ENCODE peak calls at places on chromosomes 4 and X, in five cellular contexts. H, I, G, M and W are unnamed samples.

GRCh38 chrX:79268788-79269187 is 98.3 kb downstream of the ITM2A start:
- DNase-seq in H (no peak), I (no peak), G (no peak), M (no peak), W (no peak)

GRCh38 chr4:139223682-139224317 is 46.8 kb upstream of the ELF2 start:
- DNase-seq in H (no peak), I (peak), G (no peak), M (no peak), W (no peak)

GRCh38 chr4:101782546-101782945 is 8.0 kb upstream of the BANK1 start:
- DNase-seq in H (no peak), I (no peak), G (no peak), M (no peak), W (no peak)

GRCh38 chrX:98548550-98548949 is 1664.8 kb downstream of the RPA4 start:
- DNase-seq in H (no peak), I (no peak), G (no peak), M (no peak), W (no peak)

GRCh38 chr4:175090116-175090515 is 172.0 kb downstream of the ADAM29 start:
- DNase-seq in H (no peak), I (no peak), G (no peak), M (no peak), W (no peak)

GRCh38 chrX:151488677-151489076 is 74.8 kb upstream of the PASD1 start:
- DNase-seq in H (peak), I (no peak), G (no peak), M (no peak), W (no peak)

GRCh38 chr4:54553001-54553400 is 104.8 kb upstream of the KIT start:
- DNase-seq in H (no peak), I (no peak), G (no peak), M (no peak), W (no peak)

GRCh38 chrX:153469811-153470410 is 465 bp downstream of the HAUS7 start:
- DNase-seq in H (no peak), I (no peak), G (no peak), M (no peak), W (no peak)

GRCh38 chr4:3376266-3376665 is 65.5 kb upstream of the HGFAC start:
- DNase-seq in H (no peak), I (no peak), G (no peak), M (no peak), W (no peak)

GRCh38 chr4:38382492-38382891 is 281.5 kb upstream of the KLF3 start:
- DNase-seq in H (no peak), I (no peak), G (no peak), M (no peak), W (no peak)

GRCh38 chr4:80184791-80185756 is 12.2 kb upstream of the PRDM8 start:
- DNase-seq in H (no peak), I (no peak), G (peak), M (no peak), W (no peak)

GRCh38 chr4:145816091-145816490 is 122.5 kb downstream of the ZNF827 start:
- DNase-seq in H (no peak), I (no peak), G (no peak), M (no peak), W (no peak)

GRCh38 chr4:145812902-145813301 is 125.7 kb downstream of the ZNF827 start:
- DNase-seq in H (peak), I (no peak), G (no peak), M (no peak), W (no peak)

GRCh38 chr4:145815027-145815612 is 123.5 kb downstream of the ZNF827 start:
- DNase-seq in H (no peak), I (no peak), G (no peak), M (no peak), W (no peak)

GRCh38 chr4:145815626-145816025 is 123.0 kb downstream of the ZNF827 start:
- DNase-seq in H (no peak), I (no peak), G (no peak), M (no peak), W (no peak)

GRCh38 chr4:145814246-145814645 is 124.4 kb downstream of the ZNF827 start:
- DNase-seq in H (no peak), I (no peak), G (no peak), M (no peak), W (no peak)
- H3K27ac ChIP-seq in H (no peak), I (no peak), G (no peak), M (no peak), W (no peak)

GRCh38 chr4:56112377-56112776 is 163.6 kb downstream of the CEP135 start:
- DNase-seq in H (no peak), I (no peak), G (no peak), M (no peak), W (no peak)
- TF ChIP-seq CTCF in H (peak), I (no peak), G (no peak), M (no peak), W (no peak)

DNA sequence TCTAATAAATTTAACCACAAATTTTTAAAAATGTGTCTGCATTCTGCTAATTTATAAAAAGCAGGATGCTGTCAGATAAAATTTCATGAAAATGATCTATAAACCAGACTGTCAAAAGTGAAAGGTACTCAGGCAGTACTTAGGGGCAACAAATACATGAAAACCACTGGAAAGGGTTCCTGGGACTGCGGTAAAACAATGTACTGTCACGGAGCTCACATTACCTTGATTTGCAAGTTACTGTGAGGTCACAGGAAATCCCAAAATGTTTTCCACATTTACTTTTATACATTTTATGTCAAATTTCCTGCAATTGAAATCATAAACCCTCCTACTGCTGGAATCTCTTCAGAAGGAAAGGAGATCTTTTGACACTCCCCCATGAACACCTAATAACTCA is 45.3 kb downstream of the SHISA3 start:
- DNase-seq in H (no peak), I (no peak), G (no peak), M (no peak), W (no peak)
- H3K27ac ChIP-seq in H (no peak), I (no peak), G (no peak), M (no peak), W (no peak)

DNA sequence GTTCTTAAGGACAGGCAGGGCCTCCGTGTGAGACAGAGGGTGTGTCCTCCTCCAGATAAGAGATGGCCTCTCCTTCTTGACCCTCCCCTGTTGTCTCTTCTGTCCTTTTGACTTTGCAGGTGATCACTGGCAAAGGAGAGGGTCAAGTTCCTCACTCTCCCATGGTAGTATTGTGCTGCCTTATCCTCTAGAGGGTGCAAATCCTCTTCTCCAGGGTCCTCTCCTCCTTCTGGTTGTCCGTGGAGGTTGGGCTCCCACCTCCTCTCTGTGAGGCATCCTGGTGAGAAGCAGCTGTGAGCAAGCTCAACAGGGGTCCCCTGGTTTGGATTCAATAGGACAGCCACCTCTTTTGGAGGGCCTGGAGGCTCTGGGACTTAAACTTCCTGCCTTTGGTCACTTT is 44.8 kb downstream of the ZNF182 start:
- DNase-seq in H (no peak), I (no peak), G (no peak), M (peak), W (no peak)
- TF ChIP-seq CTCF in H (peak), I (peak), G (no peak), M (peak), W (no peak)

GRCh38 chr4:83917572-83917971 is 381.7 kb downstream of the GPAT3 start:
- DNase-seq in H (no peak), I (no peak), G (no peak), M (no peak), W (no peak)

GRCh38 chr4:83921124-83921523 is 385.2 kb downstream of the GPAT3 start:
- DNase-seq in H (no peak), I (no peak), G (no peak), M (no peak), W (no peak)

GRCh38 chr4:83922419-83922818 is 386.5 kb downstream of the GPAT3 start:
- DNase-seq in H (no peak), I (no peak), G (no peak), M (no peak), W (no peak)

DNA sequence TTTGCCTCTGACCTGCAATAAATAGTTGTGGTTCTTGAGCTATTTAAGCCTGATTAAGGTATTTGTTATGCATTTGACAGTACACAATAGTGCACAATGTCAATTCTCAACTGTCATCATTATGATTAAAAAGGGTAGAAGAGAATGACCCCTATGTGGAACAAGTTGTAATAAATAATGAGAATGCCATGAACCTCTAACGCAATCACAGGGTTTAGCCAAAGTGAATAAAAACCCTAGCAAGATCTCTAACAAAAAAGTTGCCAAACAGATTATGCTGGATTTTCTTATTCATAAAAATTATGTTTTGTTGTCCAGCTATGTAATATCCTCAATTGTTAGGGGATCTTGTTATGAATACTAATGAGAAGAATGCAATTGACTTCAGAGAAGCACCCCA is 387.4 kb downstream of the GPAT3 start:
- DNase-seq in H (no peak), I (no peak), G (no peak), M (no peak), W (no peak)
- H3K27ac ChIP-seq in H (no peak), I (no peak), G (no peak), M (no peak), W (no peak)